ENCODE peak calls at places on chromosomes 7 and 10, in nine cellular contexts. T, N, I, E, H, L, C, S and Y are unnamed samples.

GRCh38 chr10:94097656-94098055 is 103.9 kb downstream of the PLCE1 start:
- DNase-seq in C (no peak), E (no peak), I (no peak), S (no peak), N (no peak), L (no peak), H (no peak), T (no peak), Y (peak; percentile 2)

GRCh38 chr10:83544049-83544448 is 595.3 kb upstream of the GHITM start:
- DNase-seq in H (no peak), C (no peak), N (no peak), I (no peak), E (no peak), L (peak; percentile 17), T (no peak), S (no peak), Y (no peak)

GRCh38 chr10:2933041-2933440 is 134.3 kb upstream of the PFKP start:
- DNase-seq in E (no peak), S (no peak), N (no peak), T (no peak), I (peak; percentile 23), H (no peak), L (no peak), C (no peak), Y (no peak)

GRCh38 chr7:157412021-157412443 is 75.2 kb downstream of the DNAJB6 start:
- DNase-seq in H (no peak), N (no peak), S (no peak), L (peak; percentile 53), C (no peak), T (no peak), E (peak; percentile 66), I (peak; percentile 93), Y (peak; percentile 74)

GRCh38 chr7:26686448-26686981 is 177.9 kb downstream of the SKAP2 start:
- DNase-seq in C (peak; percentile 66), L (peak; percentile 60), N (no peak), S (no peak), H (no peak), T (peak; percentile 35), I (peak; percentile 72), E (peak; percentile 57), Y (peak; percentile 51)

GRCh38 chr7:50393547-50394252 is 56.5 kb downstream of the FIGNL1 start:
- DNase-seq in T (no peak), N (no peak), L (no peak), S (no peak), I (no peak), E (no peak), C (no peak), H (no peak), Y (no peak)

GRCh38 chr7:36289833-36290661 is 99.6 kb upstream of the ANLN start:
- DNase-seq in I (peak; percentile 46), L (no peak), S (no peak), N (no peak), T (peak; percentile 67), H (peak; percentile 29), E (no peak), C (no peak), Y (peak; percentile 75)

GRCh38 chr10:80486151-80486692 is 32.1 kb downstream of the TSPAN14 start:
- DNase-seq in I (no peak), H (no peak), N (no peak), C (no peak), E (no peak), S (no peak), T (no peak), L (no peak), Y (no peak)

GRCh38 chr10:109912335-109913282 is 10.7 kb downstream of the XPNPEP1 start:
- DNase-seq in I (peak; percentile 98), S (no peak), H (no peak), E (no peak), T (no peak), L (peak; percentile 55), N (no peak), C (no peak), Y (peak; percentile 83)

GRCh38 chr10:109018892-109019507 is 904.3 kb downstream of the XPNPEP1 start:
- DNase-seq in I (no peak), S (no peak), T (no peak), N (no peak), H (no peak), L (no peak), C (no peak), E (peak; percentile 8), Y (peak; percentile 13)

GRCh38 chr10:118832242-118832651 is 77.5 kb upstream of the CACUL1 start:
- DNase-seq in H (peak; percentile 18), C (peak; percentile 74), I (peak; percentile 15), S (peak; percentile 71), T (no peak), L (peak; percentile 64), E (peak; percentile 57), N (no peak), Y (peak; percentile 52)

GRCh38 chr10:63763744-63764143 is 242.5 kb downstream of the REEP3 start:
- DNase-seq in L (no peak), I (peak; percentile 20), C (no peak), E (no peak), N (no peak), H (no peak), T (no peak), S (no peak), Y (peak; percentile 5)

GRCh38 chr10:37053476-37053875 is 71.9 kb upstream of the ANKRD30A start:
- DNase-seq in L (no peak), S (no peak), N (no peak), E (no peak), H (no peak), T (no peak), C (no peak), I (no peak), Y (no peak)

GRCh38 chr7:35424869-35425495 is 171.1 kb upstream of the TBX20 start:
- DNase-seq in C (no peak), L (peak; percentile 69), H (no peak), S (peak; percentile 55), E (peak; percentile 51), N (peak; percentile 40), I (peak; percentile 36), T (peak; percentile 4), Y (peak; percentile 60)

GRCh38 chr7:68556537-68556936 is 1041.7 kb upstream of the AUTS2 start:
- DNase-seq in I (no peak), C (no peak), L (no peak), E (no peak), S (no peak), H (no peak), T (no peak), N (no peak), Y (no peak)

GRCh38 chr7:127961787-127962463 is 69.3 kb downstream of the LRRC4 start:
- DNase-seq in T (no peak), E (no peak), H (no peak), C (no peak), I (no peak), N (no peak), L (no peak), S (no peak), Y (no peak)

GRCh38 chr7:131897016-131897789 is 340.8 kb upstream of the PODXL start:
- DNase-seq in E (peak; percentile 1), C (no peak), I (peak; percentile 96), L (peak; percentile 44), N (no peak), S (no peak), H (no peak), T (peak; percentile 9), Y (peak; percentile 80)

GRCh38 chr7:136709876-136710275 is 158.6 kb upstream of the CHRM2 start:
- DNase-seq in E (no peak), H (no peak), T (no peak), S (no peak), L (no peak), C (no peak), I (no peak), N (no peak), Y (no peak)

GRCh38 chr10:33732176-33733025 is 397.9 kb upstream of the NRP1 start:
- DNase-seq in C (no peak), T (no peak), S (no peak), E (peak; percentile 27), I (no peak), L (peak; percentile 57), N (no peak), H (no peak), Y (peak; percentile 33)

GRCh38 chr10:101284171-101285092 is 55.2 kb upstream of the LBX1 start:
- DNase-seq in S (no peak), C (no peak), T (no peak), N (no peak), E (no peak), I (no peak), L (no peak), H (no peak), Y (no peak)

GRCh38 chr10:103660364-103661197 is 167.1 kb downstream of the NEURL1 start:
- DNase-seq in E (peak; percentile 51), T (no peak), I (peak; percentile 60), S (no peak), H (no peak), L (peak; percentile 56), N (no peak), C (peak; percentile 78), Y (peak; percentile 30)
- TF ChIP-seq CTCF in E (peak; percentile 32), T (peak; percentile 28), I (peak; percentile 36), S (no peak), H (no peak), L (peak; percentile 23), N (no peak), C (no peak), Y (no peak)

GRCh38 chr10:125777806-125778205 is 2.2 kb upstream of the MMP21 start:
- DNase-seq in H (no peak), C (no peak), T (no peak), L (no peak), N (no peak), S (no peak), I (no peak), E (no peak), Y (no peak)
- TF ChIP-seq CTCF in H (no peak), C (no peak), T (no peak), L (no peak), N (no peak), S (no peak), I (no peak), E (no peak), Y (no peak)

DNA sequence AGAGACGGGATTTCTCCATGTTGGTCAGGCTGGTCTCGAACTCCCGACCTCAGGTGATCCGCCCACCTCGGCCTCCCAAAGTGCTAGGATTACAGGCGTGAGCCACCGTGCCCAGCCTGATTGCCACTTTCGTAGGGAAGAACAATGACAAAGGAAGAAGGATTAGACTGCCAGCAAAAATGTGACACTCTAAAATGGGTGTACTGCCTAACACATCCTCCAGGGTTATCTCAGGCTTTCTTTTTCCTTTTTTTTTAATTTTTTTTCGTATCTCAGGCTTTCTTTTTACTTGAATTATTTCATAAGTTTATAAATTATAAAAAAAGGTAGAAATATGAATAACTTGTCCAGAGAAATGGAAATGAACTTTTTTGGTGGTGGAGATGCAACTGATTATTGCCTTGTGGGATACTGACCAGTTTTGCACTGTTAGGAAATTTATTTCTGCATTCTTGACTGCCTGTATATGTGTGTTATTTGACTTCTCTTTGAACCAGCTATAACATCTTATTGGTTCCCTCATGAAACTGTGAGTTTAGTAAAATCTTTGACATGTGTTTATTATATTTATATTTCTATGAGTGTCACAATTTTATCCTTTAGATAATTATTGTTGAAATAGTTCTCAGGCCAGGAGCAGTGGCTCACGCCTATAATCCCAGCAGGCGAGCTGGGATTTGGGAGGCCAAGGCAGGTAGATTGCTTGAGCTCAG is 56.8 kb downstream of the XRCC2 start:
- DNase-seq in N (no peak), I (no peak), H (no peak), L (no peak), C (no peak), T (no peak), S (no peak), E (no peak), Y (no peak)
- TF ChIP-seq CTCF in N (no peak), I (no peak), H (no peak), L (peak; percentile 6), C (no peak), T (no peak), S (no peak), E (peak; percentile 14), Y (no peak)

GRCh38 chr7:155584763-155585531 is 38.6 kb upstream of the CNPY1 start:
- DNase-seq in T (no peak), S (no peak), H (no peak), N (no peak), E (peak; percentile 11), L (no peak), C (no peak), I (no peak), Y (peak; percentile 50)
- TF ChIP-seq CTCF in T (no peak), S (no peak), H (no peak), N (no peak), E (no peak), L (no peak), C (no peak), I (no peak), Y (no peak)